ENCODE peak calls at places on chromosomes 12 and 14, in four cellular contexts. F is fibroblast of lung, A is mammary epithelial cell, I is HCT116. R is an unnamed sample.

GRCh38 chr12:85834378-85834777 is 1.8 kb downstream of the RASSF9 start:
- DNase-seq in F (no peak), A (peak), I (no peak), R (no peak)

GRCh38 chr12:10365716-10366433 is 24.0 kb downstream of the KLRK1 start:
- DNase-seq in F (peak), A (peak), I (peak), R (no peak)

GRCh38 chr12:53949631-53950440 is 4.9 kb upstream of the HOXC12 start:
- DNase-seq in F (no peak), A (no peak), I (no peak), R (no peak)

GRCh38 chr12:68259318-68259940 is 6.0 kb upstream of the IL22 start:
- DNase-seq in F (peak), A (peak), I (no peak), R (no peak)

GRCh38 chr14:92586966-92587365 is 73.4 kb downstream of the RIN3 start:
- DNase-seq in F (no peak), A (no peak), I (no peak), R (no peak)

GRCh38 chr14:32693114-32693513 is 245.6 kb upstream of the NPAS3 start:
- DNase-seq in F (peak), A (peak), I (no peak), R (no peak)

GRCh38 chr14:96083667-96084320 is 44.6 kb downstream of the C14orf132 start:
- DNase-seq in F (no peak), A (peak), I (no peak), R (no peak)

GRCh38 chr12:109772622-109773321 is 59.1 kb downstream of the FAM222A start:
- DNase-seq in F (no peak), A (no peak), I (no peak), R (no peak)

GRCh38 chr14:94376108-94376975 is 12.1 kb downstream of the SERPINA1 start:
- DNase-seq in F (no peak), A (no peak), I (no peak), R (no peak)

GRCh38 chr12:55908726-55909512 is 18.8 kb downstream of the PYM1 start:
- DNase-seq in F (peak), A (no peak), I (no peak), R (no peak)

GRCh38 chr12:102765736-102766135 is 151.3 kb downstream of the PAH start:
- DNase-seq in F (peak), A (no peak), I (no peak), R (no peak)

GRCh38 chr12:52013626-52014310 is 7.0 kb downstream of the TAMALIN start:
- DNase-seq in F (no peak), A (no peak), I (no peak), R (no peak)

GRCh38 chr12:13940466-13940865 is 40.9 kb downstream of the GRIN2B start:
- DNase-seq in F (no peak), A (no peak), I (no peak), R (no peak)

GRCh38 chr14:64709126-64709525 is 4.9 kb downstream of the PLEKHG3 start:
- DNase-seq in F (no peak), A (no peak), I (no peak), R (no peak)

GRCh38 chr12:117836999-117837736 is 131.6 kb downstream of the KSR2 start:
- DNase-seq in F (peak), A (peak), I (peak), R (peak)

GRCh38 chr12:132174703-132175490 is 30.6 kb downstream of the NOC4L start:
- DNase-seq in F (no peak), A (no peak), I (no peak), R (no peak)

GRCh38 chr14:77409131-77409533 is 14.2 kb downstream of the NOXRED1 start:
- DNase-seq in F (peak), A (peak), I (peak), R (no peak)

GRCh38 chr12:24797901-24798300 is 151.0 kb downstream of the BCAT1 start:
- DNase-seq in F (no peak), A (no peak), I (no peak), R (no peak)

GRCh38 chr12:124277394-124278222 is 17.3 kb upstream of the RFLNA start:
- DNase-seq in F (no peak), A (no peak), I (no peak), R (peak)

GRCh38 chr14:98571104-98571503 is 700.9 kb downstream of the BCL11B start:
- DNase-seq in F (no peak), A (no peak), I (no peak), R (no peak)

GRCh38 chr12:67774983-67775587 is 126.5 kb downstream of the DYRK2 start:
- DNase-seq in F (peak), A (peak), I (no peak), R (no peak)

GRCh38 chr14:85535316-85535715 is 5.4 kb downstream of the FLRT2 start:
- DNase-seq in F (no peak), A (no peak), I (no peak), R (no peak)

GRCh38 chr14:96586921-96587822 is 85.0 kb downstream of the PAPOLA start:
- DNase-seq in F (no peak), A (no peak), I (no peak), R (no peak)

GRCh38 chr12:46386360-46386867 is 13.8 kb upstream of the SLC38A2 start:
- DNase-seq in F (peak), A (peak), I (no peak), R (no peak)

GRCh38 chr14:91374287-91374880 is 43.2 kb downstream of the CCDC88C start:
- DNase-seq in F (no peak), A (no peak), I (no peak), R (no peak)

GRCh38 chr14:91373591-91374245 is 43.9 kb downstream of the CCDC88C start:
- DNase-seq in F (no peak), A (no peak), I (no peak), R (no peak)

GRCh38 chr14:91376547-91377477 is 40.8 kb downstream of the CCDC88C start:
- DNase-seq in F (no peak), A (no peak), I (no peak), R (no peak)

GRCh38 chr14:91375748-91376452 is 41.7 kb downstream of the CCDC88C start:
- DNase-seq in F (no peak), A (no peak), I (no peak), R (no peak)

DNA sequence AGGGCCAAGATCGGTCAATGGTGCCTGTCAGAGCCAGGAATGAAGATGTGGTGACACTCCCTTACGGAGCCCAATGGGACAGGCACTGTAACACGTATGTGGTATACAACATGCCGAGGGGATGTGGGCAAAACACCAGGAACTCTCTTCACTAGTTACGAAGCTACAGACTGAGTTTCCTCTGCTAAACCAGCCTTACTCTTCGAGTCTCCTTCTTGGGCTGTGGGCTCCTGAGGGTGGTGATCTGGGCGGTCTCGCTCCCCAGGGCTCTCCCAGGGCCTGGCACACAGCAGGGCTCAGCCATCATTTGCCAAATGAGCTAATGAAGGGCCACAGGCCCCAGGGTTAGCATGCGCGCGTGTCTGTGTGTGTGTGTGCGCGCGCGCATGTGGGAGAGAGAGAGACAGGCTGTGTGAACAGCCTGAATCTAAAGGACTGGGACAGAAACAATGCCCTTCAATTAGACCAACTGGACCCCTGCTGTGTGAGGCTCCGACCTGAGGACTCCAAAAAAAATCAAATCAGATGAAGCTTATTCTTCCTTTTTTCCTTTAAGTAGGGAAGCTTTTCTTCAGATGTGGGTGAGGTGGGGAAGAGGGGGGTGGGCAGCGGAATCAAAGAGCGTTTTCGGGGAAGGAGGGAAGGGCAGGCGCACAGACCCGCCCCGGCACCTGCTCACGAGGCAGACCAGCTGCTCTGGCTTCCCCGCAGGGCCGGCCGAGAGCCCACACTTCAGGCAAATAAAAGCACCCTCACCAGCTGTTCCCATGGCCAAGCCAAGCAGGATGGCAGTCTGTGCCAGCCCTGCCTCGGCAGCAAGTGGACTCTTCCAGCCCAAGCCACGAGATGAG is 42.5 kb downstream of the CCDC88C start:
- DNase-seq in F (no peak), A (no peak), I (no peak), R (no peak)
- H3K9ac ChIP-seq in F (no peak), A (no peak), I (no peak), R (no peak)

DNA sequence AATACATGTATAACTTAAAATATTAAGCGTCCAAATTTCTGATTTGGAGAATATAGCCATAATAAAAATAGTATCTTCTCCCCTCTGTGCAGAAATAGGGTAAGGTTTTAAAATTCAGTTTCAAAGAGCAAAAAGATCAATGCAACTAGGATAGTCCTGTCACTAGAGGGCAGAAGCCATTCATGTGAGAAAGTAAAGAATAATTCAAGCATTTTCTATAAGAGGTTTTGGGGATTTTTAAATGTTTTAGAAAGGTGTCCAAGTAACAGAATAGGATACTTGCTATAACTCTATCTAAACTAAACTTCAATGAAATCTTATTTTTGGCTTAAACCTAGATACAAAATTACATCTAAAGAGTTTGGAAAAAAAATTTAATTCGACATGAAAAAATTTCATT is 50.3 kb downstream of the ADAMTS20 start:
- DNase-seq in F (peak), A (peak), I (peak), R (no peak)
- TF ChIP-seq CTCF in F (peak), A (peak), I (peak), R (no peak)

DNA sequence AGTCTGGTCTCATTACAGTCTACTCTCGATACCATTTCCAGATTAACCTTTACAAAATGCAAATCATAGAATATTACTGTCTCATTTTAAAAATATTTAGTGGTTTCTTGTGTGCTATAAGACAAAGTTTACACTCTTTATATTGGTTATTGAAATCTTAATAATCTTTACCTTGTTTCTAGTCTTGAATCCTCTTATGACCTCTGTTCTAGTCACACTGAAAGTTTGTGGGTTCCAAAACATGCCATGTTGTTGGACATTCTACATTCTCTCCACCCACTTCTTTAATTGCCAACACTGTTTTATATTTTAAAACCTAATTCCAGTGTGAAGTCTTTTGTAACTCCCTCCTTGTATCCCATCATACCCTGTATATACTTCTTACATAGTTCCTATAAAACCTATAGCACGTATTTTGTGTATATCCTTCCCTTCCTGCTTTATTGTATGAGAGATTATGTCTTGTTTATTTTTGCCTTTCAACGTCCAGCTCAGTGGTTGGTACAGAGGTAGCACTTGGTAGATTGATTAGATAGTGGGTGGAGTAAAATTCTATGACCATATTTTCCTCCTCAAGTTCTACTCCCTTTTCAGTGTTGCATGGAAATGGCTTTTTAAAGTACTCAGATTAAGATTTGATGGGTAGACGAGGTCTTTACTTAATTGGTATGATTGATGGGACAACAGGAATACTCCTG is 347.6 kb downstream of the RAD51B start:
- DNase-seq in F (no peak), A (no peak), I (no peak), R (no peak)
- H3K9ac ChIP-seq in F (no peak), A (no peak), I (no peak), R (no peak)

DNA sequence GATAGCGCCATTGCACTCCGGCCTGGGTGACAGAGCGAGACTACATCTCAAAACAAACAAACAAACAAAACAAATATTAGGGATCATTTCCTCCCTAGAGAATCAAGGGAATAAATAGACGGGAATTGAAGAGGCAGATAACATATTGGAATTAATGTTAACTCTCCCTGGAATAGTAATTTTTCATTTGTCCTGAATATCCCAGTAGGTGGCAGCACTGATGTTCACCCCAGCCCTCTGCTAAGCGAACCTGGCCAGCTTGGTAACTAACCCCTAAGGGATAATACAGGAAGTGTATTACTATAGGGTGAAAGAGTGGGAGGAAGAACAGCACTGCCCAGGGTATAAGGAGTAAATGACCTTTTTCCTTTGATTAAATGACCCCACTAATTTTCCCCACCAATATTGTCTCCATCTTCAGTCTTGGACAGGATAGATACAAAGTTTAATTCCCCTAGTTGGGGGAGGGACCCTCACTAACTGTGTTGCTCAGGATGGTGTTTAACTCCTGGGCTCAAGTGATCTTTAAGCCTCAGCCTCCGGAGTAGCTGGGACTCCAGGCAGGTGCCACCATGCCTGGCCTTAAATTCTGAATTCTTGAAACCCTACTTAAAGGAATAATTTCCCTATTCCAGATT is 40.5 kb downstream of the SLC2A14 start:
- DNase-seq in F (peak), A (peak), I (peak), R (no peak)
- TF ChIP-seq CTCF in F (peak), A (peak), I (peak), R (peak)

GRCh38 chr14:100225169-100225568 is 13.8 kb upstream of the YY1 start:
- DNase-seq in F (no peak), A (no peak), I (no peak), R (no peak)

GRCh38 chr14:100222219-100223093 is 16.5 kb upstream of the YY1 start:
- DNase-seq in F (no peak), A (no peak), I (no peak), R (no peak)

GRCh38 chr14:100221419-100222218 is 17.3 kb upstream of the YY1 start:
- DNase-seq in F (peak), A (peak), I (no peak), R (peak)

GRCh38 chr14:100223332-100224171 is 15.4 kb upstream of the YY1 start:
- DNase-seq in F (no peak), A (no peak), I (no peak), R (no peak)

GRCh38 chr14:100224229-100224628 is 14.7 kb upstream of the YY1 start:
- DNase-seq in F (no peak), A (no peak), I (no peak), R (no peak)
- H3K9ac ChIP-seq in F (no peak), A (no peak), I (no peak), R (no peak)

GRCh38 chr12:58950739-58951100 is 30.4 kb upstream of the LRIG3 start:
- DNase-seq in F (no peak), A (no peak), I (no peak), R (peak)
- TF ChIP-seq CTCF in F (no peak), A (no peak), I (no peak), R (no peak)

GRCh38 chr12:104957388-104958008 is 592 bp downstream of the SLC41A2 start:
- DNase-seq in F (no peak), A (no peak), I (no peak), R (peak)
- H3K9ac ChIP-seq in F (peak), A (peak), I (peak), R (peak)

GRCh38 chr14:28754209-28754985 is 12.2 kb upstream of the FOXG1 start:
- DNase-seq in F (peak), A (peak), I (no peak), R (peak)
- TF ChIP-seq CTCF in F (peak), A (peak), I (peak), R (peak)

GRCh38 chr14:68762944-68763831 is 29.7 kb downstream of the ZFP36L1 start:
- DNase-seq in F (peak), A (peak), I (no peak), R (peak)
- H3K9ac ChIP-seq in F (no peak), A (no peak), I (no peak), R (no peak)

GRCh38 chr14:103019236-103019635 is 38.1 kb downstream of the CDC42BPB start:
- DNase-seq in F (no peak), A (no peak), I (no peak), R (no peak)

GRCh38 chr14:103020271-103020910 is 37.0 kb downstream of the CDC42BPB start:
- DNase-seq in F (no peak), A (no peak), I (no peak), R (no peak)

GRCh38 chr14:103022669-103023044 is 34.7 kb downstream of the CDC42BPB start:
- DNase-seq in F (no peak), A (no peak), I (no peak), R (no peak)

GRCh38 chr14:103021817-103022668 is 35.3 kb downstream of the CDC42BPB start:
- DNase-seq in F (no peak), A (no peak), I (no peak), R (no peak)

GRCh38 chr14:103019827-103020226 is 37.5 kb downstream of the CDC42BPB start:
- DNase-seq in F (no peak), A (no peak), I (no peak), R (no peak)
- TF ChIP-seq CTCF in F (no peak), A (no peak), I (no peak), R (no peak)